ENCODE peak calls at places on chromosomes 13 and 19, in ten cellular contexts. Z, A, D, P, K, O, F, Y, R and H are unnamed samples.

GRCh38 chr19:2636897-2637683 is 65.4 kb downstream of the GNG7 start:
- DNase-seq in Z (peak; percentile 68), A (peak; percentile 67), D (peak; percentile 69), P (peak; percentile 65), K (no peak), O (peak; percentile 76), F (peak; percentile 43), Y (peak; percentile 72), R (no peak), H (no peak)

GRCh38 chr13:50626031-50626643 is 217.4 kb downstream of the DLEU7 start:
- DNase-seq in Z (no peak), A (no peak), D (no peak), P (peak; percentile 92), K (no peak), O (no peak), F (no peak), Y (no peak), R (no peak), H (peak; percentile 64)

GRCh38 chr13:40159736-40160135 is 504.3 kb downstream of the COG6 start:
- DNase-seq in Z (no peak), A (no peak), D (no peak), P (no peak), K (no peak), O (no peak), F (no peak), Y (no peak), R (no peak), H (no peak)

GRCh38 chr19:33393286-33394005 is 19.9 kb downstream of the CEBPG start:
- DNase-seq in Z (no peak), A (no peak), D (peak; percentile 16), P (no peak), K (peak; percentile 64), O (peak; percentile 35), F (no peak), Y (peak; percentile 25), R (no peak), H (no peak)

GRCh38 chr19:50858896-50859295 is 4.2 kb downstream of the KLK3 start:
- DNase-seq in Z (no peak), A (no peak), D (no peak), P (no peak), K (no peak), O (no peak), F (no peak), Y (peak; percentile 58), R (no peak), H (no peak)

GRCh38 chr13:87923713-87924112 is 252.5 kb downstream of the SLITRK5 start:
- DNase-seq in Z (no peak), A (no peak), D (no peak), P (no peak), K (no peak), O (no peak), F (no peak), Y (peak; percentile 12), R (no peak), H (no peak)

GRCh38 chr13:79625517-79625916 is 144.6 kb downstream of the NDFIP2 start:
- DNase-seq in Z (no peak), A (no peak), D (no peak), P (no peak), K (no peak), O (no peak), F (no peak), Y (no peak), R (no peak), H (no peak)

GRCh38 chr13:100235311-100235901 is 146.5 kb downstream of the PCCA start:
- DNase-seq in Z (no peak), A (no peak), D (no peak), P (peak; percentile 66), K (no peak), O (peak; percentile 59), F (peak; percentile 67), Y (no peak), R (no peak), H (peak; percentile 24)

GRCh38 chr19:49560358-49560900 is 19.9 kb downstream of the NOSIP start:
- DNase-seq in Z (no peak), A (peak; percentile 42), D (peak; percentile 35), P (no peak), K (no peak), O (no peak), F (no peak), Y (peak; percentile 67), R (no peak), H (no peak)

GRCh38 chr19:11596156-11596555 is 1.1 kb upstream of the ZNF627 start:
- DNase-seq in Z (no peak), A (no peak), D (no peak), P (no peak), K (no peak), O (no peak), F (no peak), Y (no peak), R (no peak), H (no peak)

GRCh38 chr19:31506102-31506501 is 156.9 kb upstream of the TSHZ3 start:
- DNase-seq in Z (no peak), A (no peak), D (no peak), P (no peak), K (no peak), O (no peak), F (no peak), Y (no peak), R (no peak), H (no peak)

GRCh38 chr13:94967183-94968039 is 255.1 kb upstream of the SOX21 start:
- DNase-seq in Z (no peak), A (peak; percentile 12), D (no peak), P (peak; percentile 9), K (no peak), O (peak; percentile 85), F (peak; percentile 12), Y (peak; percentile 11), R (no peak), H (no peak)

GRCh38 chr19:7242601-7243258 is 51.5 kb downstream of the INSR start:
- DNase-seq in Z (no peak), A (no peak), D (no peak), P (peak; percentile 59), K (no peak), O (no peak), F (peak; percentile 23), Y (no peak), R (no peak), H (peak; percentile 72)
- H3K4me1 ChIP-seq in Z (no peaks in the 10 kb centered on the region), A (peaks cover 25% of the 10 kb centered on the region), D (peaks cover 44% of the 10 kb centered on the region), P (no peaks in the 10 kb centered on the region), K (peaks cover 10% of the 10 kb centered on the region), O (no peaks in the 10 kb centered on the region), F (no peaks in the 10 kb centered on the region), Y (peaks cover 3% of the 10 kb centered on the region), R (peaks cover 3% of the 10 kb centered on the region), H (peaks cover 5% of the 10 kb centered on the region)

GRCh38 chr19:17557461-17557860 is 2.0 kb downstream of the COLGALT1 start:
- DNase-seq in Z (no peak), A (no peak), D (no peak), P (no peak), K (no peak), O (no peak), F (no peak), Y (no peak), R (no peak), H (no peak)
- H3K27ac ChIP-seq in Z (no peak overlapping the region), A (no peak overlapping the region), D (peak overlapping the region; percentile 95), P (no peak overlapping the region), K (no peak overlapping the region), O (no peak overlapping the region), F (no peak overlapping the region), Y (no peak overlapping the region), R (no peak overlapping the region), H (no peak overlapping the region)

DNA sequence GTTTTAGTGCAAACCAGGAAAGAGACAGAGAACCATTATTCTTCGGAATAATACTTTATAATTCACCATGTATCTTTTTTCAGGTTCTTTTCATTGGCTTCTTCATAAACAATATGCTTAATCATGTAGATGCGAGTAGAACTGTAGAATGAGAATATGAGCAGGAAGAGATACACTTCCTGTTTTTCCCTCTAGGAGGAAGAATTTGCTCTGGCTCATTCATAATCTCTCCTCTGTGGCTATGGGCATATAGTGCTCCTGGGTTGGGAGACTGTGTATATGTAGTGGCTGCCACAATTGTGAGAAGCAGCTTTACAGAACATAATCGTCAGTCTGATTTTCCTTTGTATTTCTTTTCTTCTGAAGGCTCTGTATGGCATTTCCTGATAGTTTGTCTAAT is 2.8 kb upstream of the DCLK1 start:
- DNase-seq in Z (no peak), A (no peak), D (no peak), P (peak; percentile 49), K (no peak), O (no peak), F (peak; percentile 23), Y (no peak), R (no peak), H (no peak)
- TF ChIP-seq CTCF in Z (no peak), A (no peak), D (no peak), P (peak; percentile 36), K (no peak), O (no peak), F (no peak), Y (no peak), R (no peak), H (no peak)

GRCh38 chr13:97295279-97296182 is 73.4 kb downstream of the MBNL2 start:
- DNase-seq in Z (no peak), A (no peak), D (no peak), P (peak; percentile 55), K (no peak), O (no peak), F (peak; percentile 85), Y (no peak), R (no peak), H (peak; percentile 82)
- H3K4me1 ChIP-seq in Z (no peaks in the 10 kb centered on the region), A (peaks cover 63% of the 10 kb centered on the region), D (peaks cover 65% of the 10 kb centered on the region), P (no peaks in the 10 kb centered on the region), K (peaks cover 34% of the 10 kb centered on the region), O (no peaks in the 10 kb centered on the region), F (peaks cover 37% of the 10 kb centered on the region), Y (no peaks in the 10 kb centered on the region), R (peaks cover 61% of the 10 kb centered on the region), H (peaks cover 39% of the 10 kb centered on the region)

DNA sequence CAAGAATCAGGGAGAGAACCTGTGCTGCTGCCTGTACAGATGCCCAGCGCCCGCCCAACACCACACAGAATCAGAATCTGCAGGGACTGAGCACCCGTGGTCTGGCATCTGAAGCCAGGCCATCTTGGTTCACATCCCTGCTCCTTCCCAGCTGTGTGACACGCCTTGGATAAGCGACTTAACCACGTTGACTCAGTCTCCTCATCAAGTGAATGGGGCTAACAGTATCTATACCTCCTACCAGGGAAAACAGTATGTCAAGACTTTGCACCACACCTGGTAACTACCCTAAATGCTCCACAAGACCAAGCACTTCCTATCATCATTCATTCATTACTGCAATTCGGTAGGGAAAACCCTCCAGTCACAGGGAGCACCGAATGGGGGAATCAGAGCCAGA is 1.2 kb downstream of the RANBP3 start:
- DNase-seq in Z (no peak), A (no peak), D (no peak), P (no peak), K (no peak), O (no peak), F (no peak), Y (no peak), R (no peak), H (no peak)
- H3K27ac ChIP-seq in Z (peak overlapping the region; percentile 83), A (peak overlapping the region; percentile 92), D (peak overlapping the region; percentile 95), P (peak overlapping the region; percentile 90), K (no peak overlapping the region), O (no peak overlapping the region), F (no peak overlapping the region), Y (no peak overlapping the region), R (peak overlapping the region; percentile 88), H (peak overlapping the region; percentile 75)

GRCh38 chr13:78589206-78589605 is 14.1 kb downstream of the POU4F1 start:
- DNase-seq in Z (no peak), A (no peak), D (peak; percentile 32), P (peak; percentile 44), K (no peak), O (peak; percentile 90), F (no peak), Y (peak; percentile 29), R (no peak), H (no peak)

GRCh38 chr13:78587395-78587794 is 16.0 kb downstream of the POU4F1 start:
- DNase-seq in Z (no peak), A (no peak), D (no peak), P (no peak), K (no peak), O (peak; percentile 24), F (no peak), Y (no peak), R (no peak), H (no peak)

GRCh38 chr13:78586706-78587105 is 16.6 kb downstream of the POU4F1 start:
- DNase-seq in Z (no peak), A (no peak), D (no peak), P (no peak), K (no peak), O (peak; percentile 91), F (no peak), Y (no peak), R (no peak), H (no peak)
- TF ChIP-seq CTCF in Z (no peak), A (no peak), D (no peak), P (peak; percentile 27), K (no peak), O (peak; percentile 82), F (peak; percentile 17), Y (no peak), R (no peak), H (no peak)